ENCODE peak calls at places on chromosome 12, in seven cellular contexts. V is hepatocyte, H is astrocyte, G is Peyer's patch, B is colonic mucosa, Y is AG04450, X is ovary. L is an unnamed sample.

GRCh38 chr12:78863482-78864427 is 819 bp upstream of the SYT1 start:
- DNase-seq in V (peak), H (peak), G (peak), B (peak), Y (no peak), X (peak), L (no peak)

GRCh38 chr12:95998611-95999300 is 2.6 kb upstream of the HAL start:
- DNase-seq in V (peak), H (peak), G (no peak), B (peak), Y (peak), X (no peak), L (peak)

GRCh38 chr12:106133136-106134087 is 5.3 kb downstream of the NUAK1 start:
- DNase-seq in V (no peak), H (peak), G (no peak), B (no peak), Y (no peak), X (no peak), L (no peak)

GRCh38 chr12:122096014-122096413 is 17.5 kb downstream of the MLXIP start:
- DNase-seq in V (no peak), H (no peak), G (no peak), B (no peak), Y (no peak), X (no peak), L (no peak)

GRCh38 chr12:130666645-130667044 is 49.5 kb downstream of the RIMBP2 start:
- DNase-seq in V (no peak), H (no peak), G (no peak), B (no peak), Y (no peak), X (no peak), L (no peak)

GRCh38 chr12:5807538-5808219 is 137.4 kb downstream of the ANO2 start:
- DNase-seq in V (no peak), H (peak), G (no peak), B (no peak), Y (no peak), X (no peak), L (no peak)

GRCh38 chr12:30945443-30946164 is 19.1 kb downstream of the TSPAN11 start:
- DNase-seq in V (no peak), H (no peak), G (no peak), B (no peak), Y (no peak), X (no peak), L (no peak)

GRCh38 chr12:46300906-46301305 is 32.1 kb upstream of the SLC38A1 start:
- DNase-seq in V (no peak), H (no peak), G (peak), B (no peak), Y (no peak), X (no peak), L (no peak)

GRCh38 chr12:6370994-6371754 is 4.2 kb downstream of the SCNN1A start:
- DNase-seq in V (peak), H (peak), G (no peak), B (peak), Y (no peak), X (no peak), L (no peak)

GRCh38 chr12:112947314-112947713 is 9.0 kb downstream of the OAS3 start:
- DNase-seq in V (no peak), H (no peak), G (no peak), B (no peak), Y (no peak), X (no peak), L (no peak)
- H3K4me3 ChIP-seq in V (no peak), H (no peak), G (no peak), B (no peak), Y (no peak), X (no peak), L (no peak)

DNA sequence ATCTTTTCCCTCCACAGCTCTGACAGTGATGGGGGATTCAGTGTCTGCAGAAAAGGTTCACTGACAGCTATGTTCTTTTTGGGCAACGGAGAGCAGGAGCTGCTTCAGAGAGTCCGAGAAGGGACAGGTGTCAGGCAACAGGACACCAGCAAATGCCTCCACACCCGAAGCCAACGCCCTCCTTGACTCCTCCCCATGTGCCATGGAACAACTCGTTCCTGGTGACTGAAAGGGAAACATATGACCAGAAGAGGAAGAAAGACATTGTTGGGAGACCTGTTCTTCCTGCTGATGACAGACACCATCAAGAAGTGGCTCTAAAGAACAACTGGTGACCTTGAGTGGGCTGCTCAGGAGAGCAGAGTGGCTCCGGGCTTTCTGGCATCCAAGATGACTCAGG is 172.3 kb upstream of the NOS1 start:
- DNase-seq in V (no peak), H (no peak), G (no peak), B (peak), Y (no peak), X (no peak), L (no peak)
- H3K27ac ChIP-seq in V (no peak), H (no peak), G (peak), B (no peak), Y (no peak), X (no peak), L (no peak)

DNA sequence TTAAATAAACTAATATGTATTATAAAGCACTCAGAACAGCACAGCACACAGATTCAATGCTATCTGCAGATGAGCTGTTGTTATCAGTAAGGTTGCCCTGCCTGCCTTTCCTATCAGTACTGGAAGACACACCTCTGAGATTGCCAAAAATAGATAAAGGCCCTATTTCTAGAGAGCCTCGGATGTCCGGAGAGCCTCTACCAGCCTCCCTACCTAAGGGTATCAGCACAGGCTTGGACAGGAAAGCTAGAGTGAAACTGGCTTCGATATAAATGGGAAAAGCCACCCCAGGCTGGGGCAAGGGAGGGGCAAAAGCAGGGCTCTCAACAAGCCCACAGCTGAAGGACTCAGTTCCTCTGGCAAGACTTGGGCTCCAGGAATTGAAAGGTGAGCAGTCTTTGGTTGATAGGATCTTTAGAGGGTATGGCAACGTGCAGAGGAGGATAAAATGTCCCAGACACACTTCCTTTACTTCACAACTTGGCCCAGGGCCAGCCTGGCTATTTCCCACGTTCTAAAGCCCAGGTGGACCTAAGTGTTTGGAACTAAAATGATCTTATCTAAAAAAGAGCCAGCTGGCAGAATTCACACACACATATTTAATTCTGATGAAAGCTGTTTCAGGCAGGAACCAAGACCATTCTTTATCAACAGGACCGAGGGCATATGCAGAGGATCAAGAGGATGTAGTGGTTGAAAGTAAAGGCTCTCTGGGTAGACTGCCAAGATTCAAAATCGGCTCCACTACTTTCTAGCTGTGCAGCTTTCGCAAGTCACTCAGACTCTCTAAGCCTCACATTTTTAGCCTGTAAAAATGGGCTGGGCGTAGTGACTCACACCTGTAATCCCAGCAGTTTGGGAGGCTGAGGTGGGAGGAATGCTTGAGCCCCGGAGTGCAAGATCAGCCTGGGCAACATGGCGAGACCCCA is 37.8 kb upstream of the ITPR2 start:
- DNase-seq in V (peak), H (peak), G (no peak), B (peak), Y (peak), X (no peak), L (no peak)
- H3K4me3 ChIP-seq in V (no peak), H (no peak), G (no peak), B (no peak), Y (no peak), X (no peak), L (no peak)

GRCh38 chr12:124516850-124517249 is 50.6 kb downstream of the NCOR2 start:
- DNase-seq in V (no peak), H (no peak), G (no peak), B (no peak), Y (no peak), X (no peak), L (no peak)
- H3K27ac ChIP-seq in V (peak), H (peak), G (peak), B (peak), Y (peak), X (peak), L (no peak)

DNA sequence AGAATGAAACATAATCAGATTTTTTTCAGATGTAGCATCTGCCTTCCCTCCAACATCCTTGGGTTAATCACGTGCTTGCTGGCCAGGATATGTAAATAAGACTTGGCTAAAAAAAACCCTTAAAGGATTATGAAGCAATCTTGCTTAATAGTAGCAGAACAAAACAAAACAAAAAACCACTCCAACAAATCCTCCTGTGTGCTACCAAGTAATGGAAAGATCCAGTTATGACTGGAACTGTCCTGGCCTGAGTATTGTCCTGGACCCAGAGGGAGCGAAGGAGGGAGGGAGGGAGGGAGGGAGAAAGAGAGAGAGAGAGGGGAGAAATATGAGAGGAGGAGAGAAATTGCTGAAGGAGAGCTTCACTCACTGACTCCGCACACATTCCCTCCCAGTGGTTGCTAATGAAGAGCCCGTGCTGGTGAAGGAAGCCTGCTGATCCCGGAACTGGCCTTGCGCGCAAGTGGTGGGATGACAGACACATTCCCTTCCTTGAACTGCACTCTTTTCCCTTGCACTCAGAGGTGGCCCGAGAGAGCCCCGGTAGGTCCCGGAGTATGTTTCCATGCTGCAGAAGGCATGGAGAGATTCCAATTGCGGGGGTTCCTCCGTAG is 57.2 kb downstream of the HMGA2 start:
- DNase-seq in V (peak), H (peak), G (no peak), B (no peak), Y (no peak), X (peak), L (no peak)
- H3K4me3 ChIP-seq in V (no peak), H (no peak), G (no peak), B (peak), Y (no peak), X (peak), L (no peak)